ENCODE peak calls at places on chromosomes 16 and 17, in eight cellular contexts. One of them, this sample, is unnamed.
A peak's percentile ranks its signal among the peaks of the same experiment; 100 is the strongest.

GRCh38 chr17:1239210-1239609 is 31.0 kb upstream of the BHLHA9 start:
- DNase-seq in ovary: no peak
- DNase-seq in tibial artery: no peak
- DNase-seq in A549: no peak
- DNase-seq in uterus: no peak
- DNase-seq in BJ: no peak
- DNase-seq in foreskin fibroblast: no peak
- DNase-seq in PC-9: no peak
- DNase-seq in this sample: peak; percentile 84

GRCh38 chr17:40696651-40697072 is 6.9 kb downstream of the KRT24 start:
- DNase-seq in ovary: no peak
- DNase-seq in tibial artery: no peak
- DNase-seq in A549: no peak
- DNase-seq in uterus: no peak
- DNase-seq in BJ: no peak
- DNase-seq in foreskin fibroblast: no peak
- DNase-seq in PC-9: peak; percentile 84
- DNase-seq in this sample: no peak

GRCh38 chr17:17512866-17513265 is 16.7 kb upstream of the RASD1 start:
- DNase-seq in ovary: no peak
- DNase-seq in tibial artery: no peak
- DNase-seq in A549: no peak
- DNase-seq in uterus: no peak
- DNase-seq in BJ: no peak
- DNase-seq in foreskin fibroblast: no peak
- DNase-seq in PC-9: no peak
- DNase-seq in this sample: no peak

GRCh38 chr16:51110618-51111234 is 40.3 kb downstream of the SALL1 start:
- DNase-seq in ovary: no peak
- DNase-seq in tibial artery: no peak
- DNase-seq in A549: no peak
- DNase-seq in uterus: no peak
- DNase-seq in BJ: no peak
- DNase-seq in foreskin fibroblast: no peak
- DNase-seq in PC-9: no peak
- DNase-seq in this sample: no peak

GRCh38 chr16:9125658-9126492 is 34.4 kb downstream of the HAPSTR1 start:
- DNase-seq in ovary: no peak
- DNase-seq in tibial artery: no peak
- DNase-seq in A549: no peak
- DNase-seq in uterus: no peak
- DNase-seq in BJ: no peak
- DNase-seq in foreskin fibroblast: no peak
- DNase-seq in PC-9: no peak
- DNase-seq in this sample: no peak

GRCh38 chr16:4616047-4616811 is 1.5 kb upstream of the UBALD1 start:
- DNase-seq in ovary: peak; percentile 99
- DNase-seq in tibial artery: peak; percentile 100
- DNase-seq in A549: peak; percentile 98
- DNase-seq in uterus: peak; percentile 100
- DNase-seq in BJ: peak; percentile 98
- DNase-seq in foreskin fibroblast: peak; percentile 100
- DNase-seq in PC-9: peak; percentile 98
- DNase-seq in this sample: peak; percentile 98

GRCh38 chr17:77665833-77666232 is 292.7 kb upstream of the TNRC6C start:
- DNase-seq in ovary: no peak
- DNase-seq in tibial artery: no peak
- DNase-seq in A549: no peak
- DNase-seq in uterus: no peak
- DNase-seq in BJ: no peak
- DNase-seq in foreskin fibroblast: no peak
- DNase-seq in PC-9: no peak
- DNase-seq in this sample: no peak

GRCh38 chr17:54901230-54901847 is 687 bp downstream of the TOM1L1 start:
- DNase-seq in ovary: no peak
- DNase-seq in tibial artery: no peak
- DNase-seq in A549: peak; percentile 57
- DNase-seq in uterus: no peak
- DNase-seq in BJ: no peak
- DNase-seq in foreskin fibroblast: peak; percentile 29
- DNase-seq in PC-9: peak; percentile 81
- DNase-seq in this sample: peak; percentile 17

GRCh38 chr16:2341456-2342447 is 1.2 kb upstream of the ABCA3 start:
- DNase-seq in ovary: no peak
- DNase-seq in tibial artery: no peak
- DNase-seq in A549: no peak
- DNase-seq in uterus: peak; percentile 30
- DNase-seq in BJ: no peak
- DNase-seq in foreskin fibroblast: no peak
- DNase-seq in PC-9: no peak
- DNase-seq in this sample: no peak

GRCh38 chr16:65698943-65699342 is 577.1 kb upstream of the CDH11 start:
- DNase-seq in ovary: peak; percentile 38
- DNase-seq in tibial artery: no peak
- DNase-seq in A549: no peak
- DNase-seq in uterus: no peak
- DNase-seq in BJ: no peak
- DNase-seq in foreskin fibroblast: peak; percentile 1
- DNase-seq in PC-9: no peak
- DNase-seq in this sample: peak; percentile 28

GRCh38 chr17:73697872-73698271 is 53.6 kb upstream of the SDK2 start:
- DNase-seq in ovary: no peak
- DNase-seq in tibial artery: no peak
- DNase-seq in A549: no peak
- DNase-seq in uterus: no peak
- DNase-seq in BJ: no peak
- DNase-seq in foreskin fibroblast: no peak
- DNase-seq in PC-9: no peak
- DNase-seq in this sample: no peak

GRCh38 chr17:61221597-61222471 is 177.8 kb upstream of the TBX2 start:
- DNase-seq in ovary: no peak
- DNase-seq in tibial artery: no peak
- DNase-seq in A549: no peak
- DNase-seq in uterus: no peak
- DNase-seq in BJ: no peak
- DNase-seq in foreskin fibroblast: no peak
- DNase-seq in PC-9: no peak
- DNase-seq in this sample: no peak

GRCh38 chr16:84007520-84007919 is 35.1 kb downstream of the SLC38A8 start:
- DNase-seq in ovary: no peak
- DNase-seq in tibial artery: no peak
- DNase-seq in A549: no peak
- DNase-seq in uterus: no peak
- DNase-seq in BJ: no peak
- DNase-seq in foreskin fibroblast: no peak
- DNase-seq in PC-9: no peak
- DNase-seq in this sample: no peak

GRCh38 chr16:53600076-53600475 is 97.1 kb upstream of the AKTIP start:
- DNase-seq in ovary: no peak
- DNase-seq in tibial artery: no peak
- DNase-seq in A549: no peak
- DNase-seq in uterus: no peak
- DNase-seq in BJ: peak; percentile 14
- DNase-seq in foreskin fibroblast: no peak
- DNase-seq in PC-9: no peak
- DNase-seq in this sample: peak; percentile 29

GRCh38 chr17:79695293-79696158 is 35.2 kb upstream of the ENPP7 start:
- DNase-seq in ovary: no peak
- DNase-seq in tibial artery: no peak
- DNase-seq in A549: no peak
- DNase-seq in uterus: no peak
- DNase-seq in BJ: no peak
- DNase-seq in foreskin fibroblast: peak; percentile 18
- DNase-seq in PC-9: no peak
- DNase-seq in this sample: no peak

GRCh38 chr17:59762022-59762825 is 54.8 kb downstream of the VMP1 start:
- DNase-seq in ovary: no peak
- DNase-seq in tibial artery: no peak
- DNase-seq in A549: no peak
- DNase-seq in uterus: no peak
- DNase-seq in BJ: no peak
- DNase-seq in foreskin fibroblast: peak; percentile 57
- DNase-seq in PC-9: no peak
- DNase-seq in this sample: no peak

GRCh38 chr17:35449371-35449931 is 885 bp upstream of the SLFN13 start:
- DNase-seq in ovary: peak; percentile 26
- DNase-seq in tibial artery: peak; percentile 63
- DNase-seq in A549: no peak
- DNase-seq in uterus: no peak
- DNase-seq in BJ: no peak
- DNase-seq in foreskin fibroblast: no peak
- DNase-seq in PC-9: no peak
- DNase-seq in this sample: no peak

GRCh38 chr16:79597775-79598174 is 2.8 kb downstream of the MAF start:
- DNase-seq in ovary: no peak
- DNase-seq in tibial artery: no peak
- DNase-seq in A549: no peak
- DNase-seq in uterus: no peak
- DNase-seq in BJ: no peak
- DNase-seq in foreskin fibroblast: no peak
- DNase-seq in PC-9: no peak
- DNase-seq in this sample: no peak

GRCh38 chr17:45227101-45227591 is 5.5 kb downstream of the FMNL1 start:
- DNase-seq in ovary: no peak
- DNase-seq in tibial artery: no peak
- DNase-seq in A549: no peak
- DNase-seq in uterus: no peak
- DNase-seq in BJ: no peak
- DNase-seq in foreskin fibroblast: no peak
- DNase-seq in PC-9: no peak
- DNase-seq in this sample: no peak

GRCh38 chr17:27157297-27157696 is 136.6 kb upstream of the WSB1 start:
- DNase-seq in ovary: no peak
- DNase-seq in tibial artery: peak; percentile 12
- DNase-seq in A549: no peak
- DNase-seq in uterus: no peak
- DNase-seq in BJ: no peak
- DNase-seq in foreskin fibroblast: no peak
- DNase-seq in PC-9: no peak
- DNase-seq in this sample: no peak

GRCh38 chr17:2711608-2712299 is at the start of gene CLUH:
- DNase-seq in ovary: peak; percentile 98
- DNase-seq in tibial artery: peak; percentile 99
- DNase-seq in A549: peak; percentile 98
- DNase-seq in uterus: peak; percentile 95
- DNase-seq in BJ: peak; percentile 81
- DNase-seq in foreskin fibroblast: peak; percentile 99
- DNase-seq in PC-9: peak; percentile 83
- DNase-seq in this sample: peak; percentile 82

GRCh38 chr16:71406724-71407123 is 35.1 kb downstream of the TLE7 start:
- DNase-seq in ovary: no peak
- DNase-seq in tibial artery: no peak
- DNase-seq in A549: no peak
- DNase-seq in uterus: no peak
- DNase-seq in BJ: no peak
- DNase-seq in foreskin fibroblast: no peak
- DNase-seq in PC-9: no peak
- DNase-seq in this sample: no peak

GRCh38 chr17:63426917-63427308 is 19.2 kb downstream of the CYB561 start:
- DNase-seq in ovary: no peak
- DNase-seq in tibial artery: peak; percentile 27
- DNase-seq in A549: no peak
- DNase-seq in uterus: no peak
- DNase-seq in BJ: no peak
- DNase-seq in foreskin fibroblast: no peak
- DNase-seq in PC-9: no peak
- DNase-seq in this sample: no peak

GRCh38 chr16:29858974-29859373 is 4.1 kb downstream of the CDIPT start:
- DNase-seq in ovary: no peak
- DNase-seq in tibial artery: no peak
- DNase-seq in A549: no peak
- DNase-seq in uterus: no peak
- DNase-seq in BJ: no peak
- DNase-seq in foreskin fibroblast: no peak
- DNase-seq in PC-9: no peak
- DNase-seq in this sample: no peak

GRCh38 chr17:70420876-70421445 is 251.6 kb downstream of the KCNJ2 start:
- DNase-seq in ovary: no peak
- DNase-seq in tibial artery: no peak
- DNase-seq in A549: no peak
- DNase-seq in uterus: no peak
- DNase-seq in BJ: no peak
- DNase-seq in foreskin fibroblast: no peak
- DNase-seq in PC-9: peak; percentile 48
- DNase-seq in this sample: no peak

GRCh38 chr17:70423562-70423961 is 254.2 kb downstream of the KCNJ2 start:
- DNase-seq in ovary: no peak
- DNase-seq in tibial artery: no peak
- DNase-seq in A549: no peak
- DNase-seq in uterus: no peak
- DNase-seq in BJ: no peak
- DNase-seq in foreskin fibroblast: no peak
- DNase-seq in PC-9: no peak
- DNase-seq in this sample: no peak

GRCh38 chr17:70422862-70423261 is 253.5 kb downstream of the KCNJ2 start:
- DNase-seq in ovary: no peak
- DNase-seq in tibial artery: no peak
- DNase-seq in A549: no peak
- DNase-seq in uterus: no peak
- DNase-seq in BJ: no peak
- DNase-seq in foreskin fibroblast: no peak
- DNase-seq in PC-9: no peak
- DNase-seq in this sample: no peak

GRCh38 chr17:70426752-70427151 is 257.4 kb downstream of the KCNJ2 start:
- DNase-seq in ovary: no peak
- DNase-seq in tibial artery: no peak
- DNase-seq in A549: no peak
- DNase-seq in uterus: no peak
- DNase-seq in BJ: no peak
- DNase-seq in foreskin fibroblast: no peak
- DNase-seq in PC-9: no peak
- DNase-seq in this sample: no peak
- TF ChIP-seq CTCF in ovary: no peak
- TF ChIP-seq CTCF in tibial artery: no peak
- TF ChIP-seq CTCF in A549: no peak
- TF ChIP-seq CTCF in uterus: no peak
- TF ChIP-seq CTCF in BJ: no peak
- TF ChIP-seq CTCF in foreskin fibroblast: no peak
- TF ChIP-seq CTCF in PC-9: no peak
- TF ChIP-seq CTCF in this sample: no peak

GRCh38 chr17:74922694-74923537 is at the start of gene USH1G:
- DNase-seq in ovary: no peak
- DNase-seq in tibial artery: no peak
- DNase-seq in A549: no peak
- DNase-seq in uterus: peak; percentile 41
- DNase-seq in BJ: no peak
- DNase-seq in foreskin fibroblast: no peak
- DNase-seq in PC-9: no peak
- DNase-seq in this sample: no peak
- H3K4me3 ChIP-seq in ovary: peak within 1 kb of the TSS; percentile 31
- H3K4me3 ChIP-seq in tibial artery: no peak within 1 kb of the TSS
- H3K4me3 ChIP-seq in A549: peak within 1 kb of the TSS; percentile 46
- H3K4me3 ChIP-seq in uterus: peak within 1 kb of the TSS; percentile 32
- H3K4me3 ChIP-seq in BJ: no peak within 1 kb of the TSS
- H3K4me3 ChIP-seq in foreskin fibroblast: no peak within 1 kb of the TSS
- H3K4me3 ChIP-seq in PC-9: peak within 1 kb of the TSS; percentile 55
- H3K4me3 ChIP-seq in this sample: no peak within 1 kb of the TSS

GRCh38 chr16:22120440-22120839 is 28.1 kb downstream of the VWA3A start:
- DNase-seq in ovary: no peak
- DNase-seq in tibial artery: no peak
- DNase-seq in A549: no peak
- DNase-seq in uterus: no peak
- DNase-seq in BJ: no peak
- DNase-seq in foreskin fibroblast: no peak
- DNase-seq in PC-9: no peak
- DNase-seq in this sample: no peak
- TF ChIP-seq CTCF in ovary: no peak
- TF ChIP-seq CTCF in tibial artery: no peak
- TF ChIP-seq CTCF in A549: no peak
- TF ChIP-seq CTCF in uterus: no peak
- TF ChIP-seq CTCF in BJ: no peak
- TF ChIP-seq CTCF in foreskin fibroblast: no peak
- TF ChIP-seq CTCF in PC-9: no peak
- TF ChIP-seq CTCF in this sample: no peak

GRCh38 chr16:13829712-13830304 is 90.1 kb upstream of the ERCC4 start:
- DNase-seq in ovary: no peak
- DNase-seq in tibial artery: no peak
- DNase-seq in A549: no peak
- DNase-seq in uterus: no peak
- DNase-seq in BJ: no peak
- DNase-seq in foreskin fibroblast: no peak
- DNase-seq in PC-9: no peak
- DNase-seq in this sample: no peak
- H3K4me3 ChIP-seq in ovary: no peak overlapping the region
- H3K4me3 ChIP-seq in tibial artery: no peak overlapping the region
- H3K4me3 ChIP-seq in A549: no peak overlapping the region
- H3K4me3 ChIP-seq in uterus: no peak overlapping the region
- H3K4me3 ChIP-seq in BJ: no peak overlapping the region
- H3K4me3 ChIP-seq in foreskin fibroblast: no peak overlapping the region
- H3K4me3 ChIP-seq in PC-9: no peak overlapping the region
- H3K4me3 ChIP-seq in this sample: no peak overlapping the region

This sample was measured in AG09309.